ENCODE peak calls at places on chromosomes 1 and 21, in seven cellular contexts. One of them, this sample, is unnamed.
A peak's percentile ranks its signal among the peaks of the same experiment; 100 is the strongest.

GRCh38 chr1:187961895-187962294 is 1133.1 kb downstream of the PLA2G4A start:
- DNase-seq in adrenal gland: no peak
- DNase-seq in pancreas: no peak
- DNase-seq in A549: no peak
- DNase-seq in ascending aorta: no peak
- DNase-seq in HepG2: no peak
- DNase-seq in heart right ventricle: no peak
- DNase-seq in this sample: no peak

GRCh38 chr1:109134423-109134822 is 20.5 kb downstream of the ELAPOR1 start:
- DNase-seq in adrenal gland: no peak
- DNase-seq in pancreas: peak; percentile 79
- DNase-seq in A549: no peak
- DNase-seq in ascending aorta: no peak
- DNase-seq in HepG2: no peak
- DNase-seq in heart right ventricle: no peak
- DNase-seq in this sample: no peak

GRCh38 chr1:117173711-117174110 is 37.0 kb downstream of the VTCN1 start:
- DNase-seq in adrenal gland: no peak
- DNase-seq in pancreas: no peak
- DNase-seq in A549: no peak
- DNase-seq in ascending aorta: no peak
- DNase-seq in HepG2: no peak
- DNase-seq in heart right ventricle: no peak
- DNase-seq in this sample: no peak

GRCh38 chr21:40445349-40445921 is 401.5 kb downstream of the DSCAM start:
- DNase-seq in adrenal gland: no peak
- DNase-seq in pancreas: no peak
- DNase-seq in A549: no peak
- DNase-seq in ascending aorta: no peak
- DNase-seq in HepG2: no peak
- DNase-seq in heart right ventricle: no peak
- DNase-seq in this sample: no peak

GRCh38 chr1:53617382-53618217 is 121.4 kb downstream of the GLIS1 start:
- DNase-seq in adrenal gland: peak; percentile 2
- DNase-seq in pancreas: no peak
- DNase-seq in A549: no peak
- DNase-seq in ascending aorta: peak; percentile 39
- DNase-seq in HepG2: no peak
- DNase-seq in heart right ventricle: no peak
- DNase-seq in this sample: no peak

GRCh38 chr1:213242883-213243282 is 191.8 kb downstream of the RPS6KC1 start:
- DNase-seq in adrenal gland: no peak
- DNase-seq in pancreas: no peak
- DNase-seq in A549: no peak
- DNase-seq in ascending aorta: no peak
- DNase-seq in HepG2: no peak
- DNase-seq in heart right ventricle: no peak
- DNase-seq in this sample: no peak

GRCh38 chr1:89659322-89660061 is 26.6 kb downstream of the LRRC8C start:
- DNase-seq in adrenal gland: no peak
- DNase-seq in pancreas: no peak
- DNase-seq in A549: no peak
- DNase-seq in ascending aorta: no peak
- DNase-seq in HepG2: no peak
- DNase-seq in heart right ventricle: peak; percentile 13
- DNase-seq in this sample: peak; percentile 58

GRCh38 chr1:44108241-44108640 is 10.4 kb upstream of the KLF17 start:
- DNase-seq in adrenal gland: no peak
- DNase-seq in pancreas: no peak
- DNase-seq in A549: no peak
- DNase-seq in ascending aorta: no peak
- DNase-seq in HepG2: no peak
- DNase-seq in heart right ventricle: no peak
- DNase-seq in this sample: no peak

GRCh38 chr1:33143181-33143580 is 38.7 kb downstream of the TRIM62 start:
- DNase-seq in adrenal gland: no peak
- DNase-seq in pancreas: no peak
- DNase-seq in A549: no peak
- DNase-seq in ascending aorta: no peak
- DNase-seq in HepG2: no peak
- DNase-seq in heart right ventricle: peak; percentile 37
- DNase-seq in this sample: peak; percentile 75

GRCh38 chr1:243623831-243624230 is 226.2 kb downstream of the AKT3 start:
- DNase-seq in adrenal gland: no peak
- DNase-seq in pancreas: no peak
- DNase-seq in A549: no peak
- DNase-seq in ascending aorta: no peak
- DNase-seq in HepG2: no peak
- DNase-seq in heart right ventricle: no peak
- DNase-seq in this sample: no peak

GRCh38 chr1:59967141-59967697 is 40.6 kb upstream of the CYP2J2 start:
- DNase-seq in adrenal gland: no peak
- DNase-seq in pancreas: no peak
- DNase-seq in A549: no peak
- DNase-seq in ascending aorta: no peak
- DNase-seq in HepG2: no peak
- DNase-seq in heart right ventricle: no peak
- DNase-seq in this sample: no peak

GRCh38 chr21:32392880-32393676 is at the start of gene URB1:
- DNase-seq in adrenal gland: peak; percentile 86
- DNase-seq in pancreas: peak; percentile 97
- DNase-seq in A549: peak; percentile 79
- DNase-seq in ascending aorta: peak; percentile 93
- DNase-seq in HepG2: peak; percentile 75
- DNase-seq in heart right ventricle: peak; percentile 94
- DNase-seq in this sample: peak; percentile 95

GRCh38 chr1:63827411-63828321 is 53.8 kb downstream of the ROR1 start:
- DNase-seq in adrenal gland: no peak
- DNase-seq in pancreas: no peak
- DNase-seq in A549: no peak
- DNase-seq in ascending aorta: no peak
- DNase-seq in HepG2: no peak
- DNase-seq in heart right ventricle: no peak
- DNase-seq in this sample: no peak

GRCh38 chr1:201222125-201222524 is 31.5 kb downstream of the IGFN1 start:
- DNase-seq in adrenal gland: no peak
- DNase-seq in pancreas: no peak
- DNase-seq in A549: no peak
- DNase-seq in ascending aorta: peak; percentile 16
- DNase-seq in HepG2: peak; percentile 65
- DNase-seq in heart right ventricle: no peak
- DNase-seq in this sample: no peak

GRCh38 chr21:42356036-42356435 is 5.2 kb upstream of the TFF2 start:
- DNase-seq in adrenal gland: no peak
- DNase-seq in pancreas: no peak
- DNase-seq in A549: no peak
- DNase-seq in ascending aorta: no peak
- DNase-seq in HepG2: no peak
- DNase-seq in heart right ventricle: no peak
- DNase-seq in this sample: no peak

GRCh38 chr1:25566730-25567341 is 23.4 kb downstream of the LDLRAP1 start:
- DNase-seq in adrenal gland: peak; percentile 54
- DNase-seq in pancreas: no peak
- DNase-seq in A549: no peak
- DNase-seq in ascending aorta: peak; percentile 83
- DNase-seq in HepG2: no peak
- DNase-seq in heart right ventricle: peak; percentile 68
- DNase-seq in this sample: peak; percentile 84

GRCh38 chr1:82185084-82185483 is 384.4 kb downstream of the ADGRL2 start:
- DNase-seq in adrenal gland: no peak
- DNase-seq in pancreas: no peak
- DNase-seq in A549: no peak
- DNase-seq in ascending aorta: no peak
- DNase-seq in HepG2: no peak
- DNase-seq in heart right ventricle: no peak
- DNase-seq in this sample: no peak

GRCh38 chr1:30763654-30764248 is 6.2 kb upstream of the LAPTM5 start:
- DNase-seq in adrenal gland: peak; percentile 89
- DNase-seq in pancreas: no peak
- DNase-seq in A549: no peak
- DNase-seq in ascending aorta: no peak
- DNase-seq in HepG2: no peak
- DNase-seq in heart right ventricle: no peak
- DNase-seq in this sample: no peak

GRCh38 chr21:41321211-41321907 is 4.8 kb downstream of the FAM3B start:
- DNase-seq in adrenal gland: no peak
- DNase-seq in pancreas: no peak
- DNase-seq in A549: no peak
- DNase-seq in ascending aorta: no peak
- DNase-seq in HepG2: no peak
- DNase-seq in heart right ventricle: no peak
- DNase-seq in this sample: no peak

GRCh38 chr21:16522512-16522911 is 792.7 kb downstream of the USP25 start:
- DNase-seq in adrenal gland: no peak
- DNase-seq in pancreas: no peak
- DNase-seq in A549: no peak
- DNase-seq in ascending aorta: no peak
- DNase-seq in HepG2: no peak
- DNase-seq in heart right ventricle: no peak
- DNase-seq in this sample: no peak

GRCh38 chr1:227894831-227895451 is 52.8 kb downstream of the WNT9A start:
- DNase-seq in adrenal gland: peak; percentile 5
- DNase-seq in pancreas: no peak
- DNase-seq in A549: no peak
- DNase-seq in ascending aorta: peak; percentile 53
- DNase-seq in HepG2: no peak
- DNase-seq in heart right ventricle: peak; percentile 2
- DNase-seq in this sample: peak; percentile 44

GRCh38 chr1:224113918-224114786 is at the start of gene FBXO28:
- DNase-seq in adrenal gland: peak; percentile 94
- DNase-seq in pancreas: peak; percentile 94
- DNase-seq in A549: peak; percentile 96
- DNase-seq in ascending aorta: peak; percentile 97
- DNase-seq in HepG2: peak; percentile 91
- DNase-seq in heart right ventricle: peak; percentile 97
- DNase-seq in this sample: peak; percentile 97

GRCh38 chr1:50108497-50109073 is at the start of gene ELAVL4:
- DNase-seq in adrenal gland: no peak
- DNase-seq in pancreas: no peak
- DNase-seq in A549: no peak
- DNase-seq in ascending aorta: no peak
- DNase-seq in HepG2: no peak
- DNase-seq in heart right ventricle: no peak
- DNase-seq in this sample: no peak

GRCh38 chr1:13752852-13753251 is 52.9 kb downstream of the PRDM2 start:
- DNase-seq in adrenal gland: no peak
- DNase-seq in pancreas: no peak
- DNase-seq in A549: no peak
- DNase-seq in ascending aorta: no peak
- DNase-seq in HepG2: no peak
- DNase-seq in heart right ventricle: no peak
- DNase-seq in this sample: no peak

GRCh38 chr1:13754510-13755103 is 54.6 kb downstream of the PRDM2 start:
- DNase-seq in adrenal gland: no peak
- DNase-seq in pancreas: no peak
- DNase-seq in A549: no peak
- DNase-seq in ascending aorta: no peak
- DNase-seq in HepG2: no peak
- DNase-seq in heart right ventricle: peak; percentile 14
- DNase-seq in this sample: no peak

GRCh38 chr1:13751458-13751871 is 51.5 kb downstream of the PRDM2 start:
- DNase-seq in adrenal gland: no peak
- DNase-seq in pancreas: no peak
- DNase-seq in A549: no peak
- DNase-seq in ascending aorta: no peak
- DNase-seq in HepG2: no peak
- DNase-seq in heart right ventricle: no peak
- DNase-seq in this sample: no peak

GRCh38 chr1:13751985-13752384 is 52.0 kb downstream of the PRDM2 start:
- DNase-seq in adrenal gland: no peak
- DNase-seq in pancreas: no peak
- DNase-seq in A549: no peak
- DNase-seq in ascending aorta: no peak
- DNase-seq in HepG2: peak; percentile 37
- DNase-seq in heart right ventricle: no peak
- DNase-seq in this sample: no peak

GRCh38 chr1:13754003-13754402 is 54.0 kb downstream of the PRDM2 start:
- DNase-seq in adrenal gland: no peak
- DNase-seq in pancreas: no peak
- DNase-seq in A549: no peak
- DNase-seq in ascending aorta: no peak
- DNase-seq in HepG2: no peak
- DNase-seq in heart right ventricle: no peak
- DNase-seq in this sample: no peak
- H3K4me1 ChIP-seq in adrenal gland: peaks cover 28% of the 10 kb centered on the region
- H3K4me1 ChIP-seq in pancreas: peaks cover 18% of the 10 kb centered on the region
- H3K4me1 ChIP-seq in A549: peaks cover 25% of the 10 kb centered on the region
- H3K4me1 ChIP-seq in ascending aorta: peaks cover 59% of the 10 kb centered on the region
- H3K4me1 ChIP-seq in HepG2: peaks cover 35% of the 10 kb centered on the region
- H3K4me1 ChIP-seq in heart right ventricle: peaks cover 90% of the 10 kb centered on the region
- H3K4me1 ChIP-seq in this sample: peaks cover 21% of the 10 kb centered on the region

GRCh38 chr1:8022395-8023286 is 3.5 kb downstream of the ERRFI1 start:
- DNase-seq in adrenal gland: no peak
- DNase-seq in pancreas: no peak
- DNase-seq in A549: no peak
- DNase-seq in ascending aorta: no peak
- DNase-seq in HepG2: no peak
- DNase-seq in heart right ventricle: no peak
- DNase-seq in this sample: no peak
- H3K27ac ChIP-seq in adrenal gland: peak overlapping the region; percentile 6
- H3K27ac ChIP-seq in pancreas: peak overlapping the region; percentile 31
- H3K27ac ChIP-seq in A549: peak overlapping the region; percentile 100
- H3K27ac ChIP-seq in ascending aorta: peak overlapping the region; percentile 98
- H3K27ac ChIP-seq in HepG2: peak overlapping the region; percentile 71
- H3K27ac ChIP-seq in heart right ventricle: no peak overlapping the region
- H3K27ac ChIP-seq in this sample: no peak overlapping the region

DNA sequence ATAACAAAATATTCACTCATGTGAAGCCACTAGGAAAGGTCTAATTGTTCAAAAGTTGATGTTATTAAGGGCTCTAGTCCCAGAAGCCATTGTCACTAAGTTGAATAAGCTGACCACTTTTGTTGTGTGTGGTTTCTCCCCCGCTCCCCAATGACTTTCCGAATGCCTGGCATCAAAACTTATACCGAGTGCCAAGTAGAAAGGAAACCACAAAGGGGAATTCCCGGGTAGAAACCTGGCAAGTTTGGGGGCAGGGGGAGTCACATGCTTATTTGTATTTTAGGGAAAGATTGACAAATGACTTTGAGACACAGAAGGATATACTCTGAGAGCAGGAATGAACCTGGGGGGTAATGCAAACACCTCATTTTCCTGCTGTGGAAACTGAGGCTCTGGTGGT is 154.1 kb downstream of the TGFBR3 start:
- DNase-seq in adrenal gland: no peak
- DNase-seq in pancreas: no peak
- DNase-seq in A549: no peak
- DNase-seq in ascending aorta: no peak
- DNase-seq in HepG2: no peak
- DNase-seq in heart right ventricle: no peak
- DNase-seq in this sample: no peak
- H3K4me1 ChIP-seq in adrenal gland: peaks cover 33% of the 10 kb centered on the region
- H3K4me1 ChIP-seq in pancreas: peaks cover 4% of the 10 kb centered on the region
- H3K4me1 ChIP-seq in A549: peaks cover 56% of the 10 kb centered on the region
- H3K4me1 ChIP-seq in ascending aorta: peaks cover 28% of the 10 kb centered on the region
- H3K4me1 ChIP-seq in HepG2: peaks cover 31% of the 10 kb centered on the region
- H3K4me1 ChIP-seq in heart right ventricle: peaks cover 76% of the 10 kb centered on the region
- H3K4me1 ChIP-seq in this sample: peaks cover 16% of the 10 kb centered on the region

DNA sequence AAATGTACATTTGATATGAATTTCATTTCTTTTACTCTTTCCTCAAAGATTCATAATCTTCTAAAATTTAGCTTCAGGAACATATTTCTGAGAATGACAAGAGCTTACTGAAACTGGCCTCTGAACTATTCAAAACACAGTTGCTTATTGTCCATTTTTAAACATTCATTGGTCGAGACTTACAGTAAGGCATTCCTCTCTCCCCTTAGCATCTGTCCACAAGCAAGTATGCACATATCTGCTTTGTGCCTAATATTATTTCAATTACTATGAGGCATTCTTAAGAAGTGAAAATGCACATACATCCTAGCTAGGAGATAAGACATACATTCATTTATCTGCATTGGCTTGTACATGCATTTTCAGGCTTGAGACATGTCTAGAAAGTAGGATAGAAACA is 488.7 kb downstream of the PTBP2 start:
- DNase-seq in adrenal gland: no peak
- DNase-seq in pancreas: no peak
- DNase-seq in A549: no peak
- DNase-seq in ascending aorta: no peak
- DNase-seq in HepG2: no peak
- DNase-seq in heart right ventricle: no peak
- DNase-seq in this sample: no peak
- H3K27ac ChIP-seq in adrenal gland: no peak overlapping the region
- H3K27ac ChIP-seq in pancreas: no peak overlapping the region
- H3K27ac ChIP-seq in A549: no peak overlapping the region
- H3K27ac ChIP-seq in ascending aorta: no peak overlapping the region
- H3K27ac ChIP-seq in HepG2: no peak overlapping the region
- H3K27ac ChIP-seq in heart right ventricle: no peak overlapping the region
- H3K27ac ChIP-seq in this sample: no peak overlapping the region